ENCODE peak calls at places on chromosomes 2 and 18, in seven cellular contexts. One of them, this sample, is unnamed.
A peak's percentile ranks its signal among the peaks of the same experiment; 100 is the strongest.

GRCh38 chr2:203718087-203718486 is 11.6 kb downstream of the CD28 start:
- DNase-seq in SK-N-SH: no peak
- DNase-seq in K562: peak; percentile 36
- DNase-seq in GM12892: no peak
- DNase-seq in HepG2: no peak
- DNase-seq in GM12878: peak; percentile 36
- DNase-seq in H1: no peak
- DNase-seq in this sample: no peak

GRCh38 chr18:58161659-58162058 is 117.6 kb downstream of the NEDD4L start:
- DNase-seq in HepG2: no peak
- DNase-seq in GM12892: no peak
- DNase-seq in K562: peak; percentile 72
- DNase-seq in GM12878: no peak
- DNase-seq in SK-N-SH: peak; percentile 37
- DNase-seq in H1: no peak
- DNase-seq in this sample: no peak

GRCh38 chr2:37855283-37856041 is 69.6 kb upstream of the RMDN2 start:
- DNase-seq in HepG2: no peak
- DNase-seq in GM12892: no peak
- DNase-seq in GM12878: no peak
- DNase-seq in K562: no peak
- DNase-seq in SK-N-SH: no peak
- DNase-seq in H1: no peak
- DNase-seq in this sample: no peak

GRCh38 chr2:1864301-1864980 is 120.1 kb upstream of the PXDN start:
- DNase-seq in SK-N-SH: no peak
- DNase-seq in K562: no peak
- DNase-seq in HepG2: no peak
- DNase-seq in GM12892: no peak
- DNase-seq in H1: no peak
- DNase-seq in GM12878: no peak
- DNase-seq in this sample: no peak

GRCh38 chr2:76958749-76959148 is 563.4 kb downstream of the LRRTM4 start:
- DNase-seq in GM12878: no peak
- DNase-seq in K562: peak; percentile 3
- DNase-seq in H1: peak; percentile 53
- DNase-seq in SK-N-SH: no peak
- DNase-seq in GM12892: no peak
- DNase-seq in HepG2: peak; percentile 10
- DNase-seq in this sample: no peak

GRCh38 chr2:120465701-120465988 is 119.7 kb downstream of the INHBB start:
- DNase-seq in K562: no peak
- DNase-seq in SK-N-SH: no peak
- DNase-seq in HepG2: no peak
- DNase-seq in GM12892: no peak
- DNase-seq in GM12878: no peak
- DNase-seq in H1: no peak
- DNase-seq in this sample: no peak

GRCh38 chr2:230052299-230052698 is 16.4 kb downstream of the SLC16A14 start:
- DNase-seq in SK-N-SH: no peak
- DNase-seq in GM12878: no peak
- DNase-seq in HepG2: peak; percentile 60
- DNase-seq in K562: no peak
- DNase-seq in H1: no peak
- DNase-seq in GM12892: no peak
- DNase-seq in this sample: no peak

GRCh38 chr2:142937347-142937746 is 59.9 kb downstream of the KYNU start:
- DNase-seq in GM12892: no peak
- DNase-seq in GM12878: no peak
- DNase-seq in HepG2: no peak
- DNase-seq in H1: no peak
- DNase-seq in SK-N-SH: no peak
- DNase-seq in K562: peak; percentile 24
- DNase-seq in this sample: no peak

GRCh38 chr18:13397504-13398163 is 179.1 kb downstream of the LDLRAD4 start:
- DNase-seq in HepG2: no peak
- DNase-seq in GM12892: no peak
- DNase-seq in H1: no peak
- DNase-seq in SK-N-SH: no peak
- DNase-seq in K562: no peak
- DNase-seq in GM12878: no peak
- DNase-seq in this sample: no peak

GRCh38 chr2:31446848-31447247 is 32.3 kb upstream of the XDH start:
- DNase-seq in GM12892: no peak
- DNase-seq in K562: no peak
- DNase-seq in GM12878: no peak
- DNase-seq in SK-N-SH: no peak
- DNase-seq in H1: no peak
- DNase-seq in HepG2: no peak
- DNase-seq in this sample: no peak

GRCh38 chr2:148020036-148020357 is 540 bp downstream of the ORC4 start:
- DNase-seq in K562: no peak
- DNase-seq in H1: no peak
- DNase-seq in HepG2: no peak
- DNase-seq in GM12878: no peak
- DNase-seq in GM12892: no peak
- DNase-seq in SK-N-SH: no peak
- DNase-seq in this sample: no peak

GRCh38 chr2:68319397-68320117 is at the start of gene CNRIP1:
- DNase-seq in K562: peak; percentile 41
- DNase-seq in GM12878: no peak
- DNase-seq in HepG2: no peak
- DNase-seq in SK-N-SH: peak; percentile 87
- DNase-seq in H1: peak; percentile 77
- DNase-seq in GM12892: peak; percentile 23
- DNase-seq in this sample: peak; percentile 40

GRCh38 chr18:24792164-24792563 is 331.7 kb downstream of the HRH4 start:
- DNase-seq in GM12878: no peak
- DNase-seq in H1: no peak
- DNase-seq in SK-N-SH: no peak
- DNase-seq in GM12892: no peak
- DNase-seq in K562: no peak
- DNase-seq in HepG2: no peak
- DNase-seq in this sample: no peak

GRCh38 chr2:64845273-64845905 is 143.8 kb upstream of the SLC1A4 start:
- DNase-seq in HepG2: no peak
- DNase-seq in H1: no peak
- DNase-seq in SK-N-SH: no peak
- DNase-seq in GM12878: no peak
- DNase-seq in K562: no peak
- DNase-seq in GM12892: no peak
- DNase-seq in this sample: no peak

GRCh38 chr2:176018708-176019107 is 16.6 kb upstream of the LNPK start:
- DNase-seq in K562: peak; percentile 54
- DNase-seq in HepG2: no peak
- DNase-seq in GM12892: no peak
- DNase-seq in SK-N-SH: no peak
- DNase-seq in GM12878: no peak
- DNase-seq in H1: no peak
- DNase-seq in this sample: no peak

GRCh38 chr2:22221006-22221405 is 1097.2 kb downstream of the TDRD15 start:
- DNase-seq in K562: no peak
- DNase-seq in HepG2: no peak
- DNase-seq in SK-N-SH: no peak
- DNase-seq in H1: no peak
- DNase-seq in GM12892: no peak
- DNase-seq in GM12878: no peak
- DNase-seq in this sample: no peak

GRCh38 chr2:231709636-231709980 is 1.3 kb downstream of the PTMA start:
- DNase-seq in GM12878: no peak
- DNase-seq in SK-N-SH: no peak
- DNase-seq in K562: peak; percentile 47
- DNase-seq in H1: peak; percentile 57
- DNase-seq in GM12892: no peak
- DNase-seq in HepG2: no peak
- DNase-seq in this sample: no peak

GRCh38 chr2:151976945-151977353 is 121.9 kb downstream of the CACNB4 start:
- DNase-seq in K562: no peak
- DNase-seq in SK-N-SH: no peak
- DNase-seq in HepG2: no peak
- DNase-seq in GM12892: peak; percentile 17
- DNase-seq in H1: no peak
- DNase-seq in GM12878: peak; percentile 40
- DNase-seq in this sample: peak; percentile 4

GRCh38 chr2:213172641-213173040 is 21.2 kb upstream of the IKZF2 start:
- DNase-seq in SK-N-SH: no peak
- DNase-seq in GM12878: no peak
- DNase-seq in GM12892: no peak
- DNase-seq in H1: no peak
- DNase-seq in HepG2: no peak
- DNase-seq in K562: no peak
- DNase-seq in this sample: no peak

GRCh38 chr2:213175673-213176247 is 24.3 kb upstream of the IKZF2 start:
- DNase-seq in SK-N-SH: no peak
- DNase-seq in H1: no peak
- DNase-seq in GM12892: no peak
- DNase-seq in GM12878: no peak
- DNase-seq in HepG2: no peak
- DNase-seq in K562: no peak
- DNase-seq in this sample: no peak

DNA sequence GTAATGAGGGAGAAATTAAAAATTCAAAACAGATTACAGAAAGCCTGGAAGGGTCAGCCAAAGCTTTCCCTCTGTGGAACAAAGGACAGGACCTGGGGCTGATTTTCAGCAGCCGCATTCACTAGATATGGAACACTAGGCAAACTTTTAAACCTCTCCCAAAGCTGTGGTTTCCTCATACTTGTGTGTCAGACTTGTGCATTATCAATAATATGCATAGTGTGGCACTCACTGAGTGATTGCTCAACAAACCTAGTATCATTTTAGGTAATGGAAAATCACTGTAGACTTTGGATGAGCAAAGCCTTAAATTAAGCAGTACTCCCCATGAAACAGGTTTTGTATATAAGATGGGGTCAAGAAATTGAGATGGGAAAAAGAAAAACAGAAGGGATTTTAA is 26.3 kb upstream of the IKZF2 start:
- DNase-seq in GM12878: no peak
- DNase-seq in H1: no peak
- DNase-seq in K562: no peak
- DNase-seq in SK-N-SH: no peak
- DNase-seq in GM12892: no peak
- DNase-seq in HepG2: no peak
- DNase-seq in this sample: no peak
- TF ChIP-seq TAF1 in GM12878: no peak
- TF ChIP-seq TAF1 in H1: no peak
- TF ChIP-seq TAF1 in K562: no peak
- TF ChIP-seq TAF1 in SK-N-SH: no peak
- TF ChIP-seq TAF1 in GM12892: no peak
- TF ChIP-seq TAF1 in HepG2: no peak
- TF ChIP-seq TAF1 in this sample: no peak

DNA sequence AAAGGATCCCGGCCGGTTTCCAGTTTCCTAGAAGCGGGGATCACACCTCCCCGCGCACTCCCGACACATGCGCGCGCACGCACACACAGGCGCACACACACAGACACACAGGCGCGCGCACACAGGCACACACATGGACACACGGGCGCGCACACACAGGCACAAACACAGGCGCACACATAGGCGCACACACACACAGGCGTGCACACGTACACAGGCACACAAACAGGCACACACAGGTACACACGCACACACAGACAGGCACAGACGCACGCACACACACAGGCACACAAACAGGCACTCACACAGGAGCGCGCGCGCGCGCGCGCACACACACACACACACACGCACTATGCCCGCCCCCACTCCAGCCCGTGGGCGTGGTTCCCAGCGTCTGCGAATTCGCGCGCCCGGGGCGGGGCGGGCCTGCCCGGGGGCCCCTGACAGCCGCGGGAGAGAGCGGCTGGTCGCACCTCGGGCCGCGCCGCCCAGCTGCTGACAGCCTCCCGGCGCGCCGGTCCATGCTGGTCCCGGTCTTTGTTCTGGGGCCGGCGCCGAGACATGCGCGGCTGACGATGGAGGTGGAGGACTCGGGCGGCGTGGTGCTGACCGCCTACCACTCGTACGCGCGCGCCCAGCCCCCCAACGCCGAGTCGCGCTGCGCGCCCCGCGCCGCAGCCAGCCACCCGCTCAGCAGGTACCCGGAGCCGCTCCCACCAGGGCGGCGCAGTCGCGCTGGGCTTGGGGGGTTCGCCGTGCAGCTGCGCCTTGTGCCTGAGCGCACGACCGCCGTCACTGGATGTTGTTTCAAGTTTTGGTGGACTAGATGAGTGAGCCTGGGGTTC is at the start of gene ARHGAP28:
- DNase-seq in HepG2: no peak
- DNase-seq in K562: peak; percentile 91
- DNase-seq in GM12892: peak; percentile 31
- DNase-seq in H1: peak; percentile 83
- DNase-seq in SK-N-SH: peak; percentile 89
- DNase-seq in GM12878: no peak
- DNase-seq in this sample: peak; percentile 25
- TF ChIP-seq POLR2AphosphoS5 in HepG2: no peak
- TF ChIP-seq POLR2AphosphoS5 in K562: no peak
- TF ChIP-seq POLR2AphosphoS5 in GM12892: no peak
- TF ChIP-seq POLR2AphosphoS5 in H1: peak; percentile 75
- TF ChIP-seq POLR2AphosphoS5 in SK-N-SH: no peak
- TF ChIP-seq POLR2AphosphoS5 in GM12878: no peak
- TF ChIP-seq POLR2AphosphoS5 in this sample: no peak

GRCh38 chr2:240620149-240620731 is 5.0 kb upstream of the GPR35 start:
- DNase-seq in HepG2: no peak
- DNase-seq in GM12878: no peak
- DNase-seq in H1: no peak
- DNase-seq in K562: no peak
- DNase-seq in SK-N-SH: no peak
- DNase-seq in GM12892: no peak
- DNase-seq in this sample: no peak
- TF ChIP-seq TAF1 in HepG2: no peak
- TF ChIP-seq TAF1 in GM12878: no peak
- TF ChIP-seq TAF1 in H1: no peak
- TF ChIP-seq TAF1 in K562: no peak
- TF ChIP-seq TAF1 in SK-N-SH: no peak
- TF ChIP-seq TAF1 in GM12892: no peak
- TF ChIP-seq TAF1 in this sample: no peak

DNA sequence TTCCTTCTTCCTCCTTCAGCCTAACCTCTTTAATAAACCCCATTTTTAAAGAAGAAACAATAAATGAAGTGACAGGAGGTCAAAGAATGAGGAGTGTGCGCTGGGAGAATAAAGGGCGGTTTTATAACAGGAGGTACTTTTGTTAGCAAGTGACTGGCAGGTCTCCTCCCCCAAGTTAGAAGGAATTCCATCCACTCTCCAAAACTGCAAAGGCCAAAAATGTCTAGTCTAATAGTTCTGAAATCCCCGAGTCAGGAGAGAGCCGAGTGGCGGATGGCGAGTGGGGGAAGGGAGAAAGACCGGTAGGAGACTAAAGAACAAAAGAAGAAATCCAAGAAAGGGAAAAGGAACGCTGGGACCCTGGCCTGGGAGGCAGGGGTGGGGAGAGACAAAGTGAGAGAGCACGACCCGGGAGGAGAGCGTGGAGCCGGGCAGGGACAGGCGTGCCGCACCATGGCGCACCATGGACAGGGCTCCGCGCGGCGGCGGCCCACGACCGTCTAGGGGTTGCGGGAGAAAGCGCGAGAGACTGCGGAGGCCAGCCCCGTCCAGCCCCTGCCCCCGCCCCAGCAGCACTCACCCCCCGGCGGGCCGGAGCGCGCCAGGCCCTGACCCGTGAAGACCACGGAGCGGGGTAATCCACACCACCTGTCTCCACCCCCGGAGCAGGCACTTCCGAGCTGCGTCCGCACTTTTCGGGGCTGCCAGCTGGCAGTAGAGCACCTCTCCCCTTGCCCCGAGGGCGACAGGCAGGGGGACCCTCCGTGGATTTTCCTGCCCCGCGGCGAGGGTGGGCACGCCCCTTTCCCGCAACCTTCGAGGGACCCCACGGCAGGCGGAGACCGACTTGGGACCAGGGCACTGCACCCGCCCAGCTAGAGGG is 1.6 kb downstream of the CDH2 start:
- DNase-seq in GM12892: peak; percentile 2
- DNase-seq in GM12878: no peak
- DNase-seq in K562: no peak
- DNase-seq in H1: no peak
- DNase-seq in SK-N-SH: peak; percentile 71
- DNase-seq in HepG2: peak; percentile 74
- DNase-seq in this sample: no peak
- TF ChIP-seq POLR2AphosphoS5 in GM12892: no peak
- TF ChIP-seq POLR2AphosphoS5 in GM12878: no peak
- TF ChIP-seq POLR2AphosphoS5 in K562: no peak
- TF ChIP-seq POLR2AphosphoS5 in H1: no peak
- TF ChIP-seq POLR2AphosphoS5 in SK-N-SH: no peak
- TF ChIP-seq POLR2AphosphoS5 in HepG2: no peak
- TF ChIP-seq POLR2AphosphoS5 in this sample: no peak

This sample was measured in GM12891.